ENCODE peak calls at places on chromosomes 7 and 10, in seven cellular contexts. One of them, this sample, is unnamed.

GRCh38 chr10:80870282-80870681 is 332.6 kb downstream of the SH2D4B start:
- DNase-seq in stimulated activated CD4-positive, alpha-beta T cell treated with anti-CD3 and anti-CD28 coated beads, Interleukin-4, amount 100 ng/mL, for 24 hours: no peak
- DNase-seq in mesendoderm: no peak
- DNase-seq in fibroblast of pulmonary artery: no peak
- DNase-seq in left kidney: no peak
- DNase-seq in activated CD8-positive, alpha-beta memory T cell treated with anti-CD3 and anti-CD28 coated beads, Interleukin-2, amount 10 ng/mL, durations not matched to agents 7 days and 5 days: no peak
- DNase-seq in PC-3: no peak
- DNase-seq in this sample: no peak

GRCh38 chr10:124176309-124177179 is 83.1 kb upstream of the CHST15 start:
- DNase-seq in stimulated activated CD4-positive, alpha-beta T cell treated with anti-CD3 and anti-CD28 coated beads, Interleukin-4, amount 100 ng/mL, for 24 hours: no peak
- DNase-seq in mesendoderm: no peak
- DNase-seq in fibroblast of pulmonary artery: no peak
- DNase-seq in left kidney: peak; percentile 73
- DNase-seq in activated CD8-positive, alpha-beta memory T cell treated with anti-CD3 and anti-CD28 coated beads, Interleukin-2, amount 10 ng/mL, durations not matched to agents 7 days and 5 days: peak; percentile 21
- DNase-seq in PC-3: no peak
- DNase-seq in this sample: no peak

GRCh38 chr10:49664006-49664841 is 15.2 kb upstream of the C10orf53 start:
- DNase-seq in stimulated activated CD4-positive, alpha-beta T cell treated with anti-CD3 and anti-CD28 coated beads, Interleukin-4, amount 100 ng/mL, for 24 hours: no peak
- DNase-seq in mesendoderm: no peak
- DNase-seq in fibroblast of pulmonary artery: no peak
- DNase-seq in left kidney: no peak
- DNase-seq in activated CD8-positive, alpha-beta memory T cell treated with anti-CD3 and anti-CD28 coated beads, Interleukin-2, amount 10 ng/mL, durations not matched to agents 7 days and 5 days: no peak
- DNase-seq in PC-3: no peak
- DNase-seq in this sample: no peak

GRCh38 chr7:140767418-140767817 is 70.9 kb downstream of the NDUFB2 start:
- DNase-seq in stimulated activated CD4-positive, alpha-beta T cell treated with anti-CD3 and anti-CD28 coated beads, Interleukin-4, amount 100 ng/mL, for 24 hours: no peak
- DNase-seq in mesendoderm: no peak
- DNase-seq in fibroblast of pulmonary artery: no peak
- DNase-seq in left kidney: no peak
- DNase-seq in activated CD8-positive, alpha-beta memory T cell treated with anti-CD3 and anti-CD28 coated beads, Interleukin-2, amount 10 ng/mL, durations not matched to agents 7 days and 5 days: no peak
- DNase-seq in PC-3: no peak
- DNase-seq in this sample: no peak

GRCh38 chr7:88546808-88547207 is 212.7 kb upstream of the ZNF804B start:
- DNase-seq in stimulated activated CD4-positive, alpha-beta T cell treated with anti-CD3 and anti-CD28 coated beads, Interleukin-4, amount 100 ng/mL, for 24 hours: peak; percentile 7
- DNase-seq in mesendoderm: peak; percentile 80
- DNase-seq in fibroblast of pulmonary artery: peak; percentile 33
- DNase-seq in left kidney: no peak
- DNase-seq in activated CD8-positive, alpha-beta memory T cell treated with anti-CD3 and anti-CD28 coated beads, Interleukin-2, amount 10 ng/mL, durations not matched to agents 7 days and 5 days: peak; percentile 46
- DNase-seq in PC-3: peak; percentile 62
- DNase-seq in this sample: no peak

GRCh38 chr10:971613-972012 is 16.6 kb upstream of the GTPBP4 start:
- DNase-seq in stimulated activated CD4-positive, alpha-beta T cell treated with anti-CD3 and anti-CD28 coated beads, Interleukin-4, amount 100 ng/mL, for 24 hours: no peak
- DNase-seq in mesendoderm: no peak
- DNase-seq in fibroblast of pulmonary artery: no peak
- DNase-seq in left kidney: no peak
- DNase-seq in activated CD8-positive, alpha-beta memory T cell treated with anti-CD3 and anti-CD28 coated beads, Interleukin-2, amount 10 ng/mL, durations not matched to agents 7 days and 5 days: no peak
- DNase-seq in PC-3: no peak
- DNase-seq in this sample: no peak

GRCh38 chr10:52566471-52567246 is 205.9 kb downstream of the MBL2 start:
- DNase-seq in stimulated activated CD4-positive, alpha-beta T cell treated with anti-CD3 and anti-CD28 coated beads, Interleukin-4, amount 100 ng/mL, for 24 hours: no peak
- DNase-seq in mesendoderm: peak; percentile 39
- DNase-seq in fibroblast of pulmonary artery: peak; percentile 81
- DNase-seq in left kidney: peak; percentile 46
- DNase-seq in activated CD8-positive, alpha-beta memory T cell treated with anti-CD3 and anti-CD28 coated beads, Interleukin-2, amount 10 ng/mL, durations not matched to agents 7 days and 5 days: no peak
- DNase-seq in PC-3: peak; percentile 98
- DNase-seq in this sample: no peak

GRCh38 chr10:36634916-36635315 is 490.5 kb upstream of the ANKRD30A start:
- DNase-seq in stimulated activated CD4-positive, alpha-beta T cell treated with anti-CD3 and anti-CD28 coated beads, Interleukin-4, amount 100 ng/mL, for 24 hours: no peak
- DNase-seq in mesendoderm: no peak
- DNase-seq in fibroblast of pulmonary artery: peak; percentile 45
- DNase-seq in left kidney: no peak
- DNase-seq in activated CD8-positive, alpha-beta memory T cell treated with anti-CD3 and anti-CD28 coated beads, Interleukin-2, amount 10 ng/mL, durations not matched to agents 7 days and 5 days: no peak
- DNase-seq in PC-3: peak; percentile 82
- DNase-seq in this sample: no peak

GRCh38 chr10:99708428-99709010 is 23.4 kb downstream of the COX15 start:
- DNase-seq in stimulated activated CD4-positive, alpha-beta T cell treated with anti-CD3 and anti-CD28 coated beads, Interleukin-4, amount 100 ng/mL, for 24 hours: no peak
- DNase-seq in mesendoderm: no peak
- DNase-seq in fibroblast of pulmonary artery: no peak
- DNase-seq in left kidney: peak; percentile 28
- DNase-seq in activated CD8-positive, alpha-beta memory T cell treated with anti-CD3 and anti-CD28 coated beads, Interleukin-2, amount 10 ng/mL, durations not matched to agents 7 days and 5 days: no peak
- DNase-seq in PC-3: no peak
- DNase-seq in this sample: no peak

GRCh38 chr7:87816389-87816788 is 59.8 kb downstream of the SLC25A40 start:
- DNase-seq in stimulated activated CD4-positive, alpha-beta T cell treated with anti-CD3 and anti-CD28 coated beads, Interleukin-4, amount 100 ng/mL, for 24 hours: no peak
- DNase-seq in mesendoderm: no peak
- DNase-seq in fibroblast of pulmonary artery: no peak
- DNase-seq in left kidney: no peak
- DNase-seq in activated CD8-positive, alpha-beta memory T cell treated with anti-CD3 and anti-CD28 coated beads, Interleukin-2, amount 10 ng/mL, durations not matched to agents 7 days and 5 days: no peak
- DNase-seq in PC-3: no peak
- DNase-seq in this sample: no peak

GRCh38 chr10:112852308-112852707 is 97.7 kb upstream of the TCF7L2 start:
- DNase-seq in stimulated activated CD4-positive, alpha-beta T cell treated with anti-CD3 and anti-CD28 coated beads, Interleukin-4, amount 100 ng/mL, for 24 hours: no peak
- DNase-seq in mesendoderm: no peak
- DNase-seq in fibroblast of pulmonary artery: no peak
- DNase-seq in left kidney: no peak
- DNase-seq in activated CD8-positive, alpha-beta memory T cell treated with anti-CD3 and anti-CD28 coated beads, Interleukin-2, amount 10 ng/mL, durations not matched to agents 7 days and 5 days: no peak
- DNase-seq in PC-3: no peak
- DNase-seq in this sample: no peak

GRCh38 chr7:134691820-134692705 is 45.4 kb downstream of the BPGM start:
- DNase-seq in stimulated activated CD4-positive, alpha-beta T cell treated with anti-CD3 and anti-CD28 coated beads, Interleukin-4, amount 100 ng/mL, for 24 hours: no peak
- DNase-seq in mesendoderm: no peak
- DNase-seq in fibroblast of pulmonary artery: peak; percentile 62
- DNase-seq in left kidney: peak; percentile 46
- DNase-seq in activated CD8-positive, alpha-beta memory T cell treated with anti-CD3 and anti-CD28 coated beads, Interleukin-2, amount 10 ng/mL, durations not matched to agents 7 days and 5 days: no peak
- DNase-seq in PC-3: peak; percentile 23
- DNase-seq in this sample: no peak

GRCh38 chr10:71923138-71923692 is 41.0 kb upstream of the CHST3 start:
- DNase-seq in stimulated activated CD4-positive, alpha-beta T cell treated with anti-CD3 and anti-CD28 coated beads, Interleukin-4, amount 100 ng/mL, for 24 hours: no peak
- DNase-seq in mesendoderm: peak; percentile 10
- DNase-seq in fibroblast of pulmonary artery: no peak
- DNase-seq in left kidney: no peak
- DNase-seq in activated CD8-positive, alpha-beta memory T cell treated with anti-CD3 and anti-CD28 coated beads, Interleukin-2, amount 10 ng/mL, durations not matched to agents 7 days and 5 days: no peak
- DNase-seq in PC-3: no peak
- DNase-seq in this sample: no peak

GRCh38 chr7:131895541-131896173 is 339.2 kb upstream of the PODXL start:
- DNase-seq in stimulated activated CD4-positive, alpha-beta T cell treated with anti-CD3 and anti-CD28 coated beads, Interleukin-4, amount 100 ng/mL, for 24 hours: no peak
- DNase-seq in mesendoderm: peak; percentile 64
- DNase-seq in fibroblast of pulmonary artery: peak; percentile 83
- DNase-seq in left kidney: no peak
- DNase-seq in activated CD8-positive, alpha-beta memory T cell treated with anti-CD3 and anti-CD28 coated beads, Interleukin-2, amount 10 ng/mL, durations not matched to agents 7 days and 5 days: no peak
- DNase-seq in PC-3: peak; percentile 95
- DNase-seq in this sample: no peak

This sample was measured in anterior cingulate cortex.